ENCODE peak calls at places on chromosomes 3 and 15, in nine cellular contexts. One of them, this sample, is unnamed. For H3K4me1, the result is how much of the 10 kb centered on the place peaks cover.

GRCh38 chr15:86830304-86830703 is 750.6 kb downstream of the AGBL1 start:
- DNase-seq in GM23338: no peak
- DNase-seq in IMR-90: no peak
- DNase-seq in OCI-LY7: no peak
- DNase-seq in GM23248: no peak
- DNase-seq in fibroblast of lung: peak
- DNase-seq in MM.1S: no peak
- DNase-seq in SK-N-SH: no peak
- DNase-seq in H1: no peak
- DNase-seq in this sample: no peak

GRCh38 chr3:114718897-114719208 is 425.0 kb downstream of the TIGIT start:
- DNase-seq in GM23338: no peak
- DNase-seq in IMR-90: no peak
- DNase-seq in OCI-LY7: no peak
- DNase-seq in GM23248: no peak
- DNase-seq in fibroblast of lung: no peak
- DNase-seq in MM.1S: no peak
- DNase-seq in SK-N-SH: no peak
- DNase-seq in H1: no peak
- DNase-seq in this sample: no peak

GRCh38 chr15:52252781-52253180 is 42.8 kb downstream of the MYO5C start:
- DNase-seq in GM23338: no peak
- DNase-seq in IMR-90: peak
- DNase-seq in OCI-LY7: no peak
- DNase-seq in GM23248: peak
- DNase-seq in fibroblast of lung: peak
- DNase-seq in MM.1S: no peak
- DNase-seq in SK-N-SH: no peak
- DNase-seq in H1: no peak
- DNase-seq in this sample: no peak

GRCh38 chr15:95996494-95996893 is 334.0 kb upstream of the NR2F2 start:
- DNase-seq in GM23338: no peak
- DNase-seq in IMR-90: no peak
- DNase-seq in OCI-LY7: no peak
- DNase-seq in GM23248: no peak
- DNase-seq in fibroblast of lung: peak
- DNase-seq in MM.1S: no peak
- DNase-seq in SK-N-SH: no peak
- DNase-seq in H1: no peak
- DNase-seq in this sample: no peak

GRCh38 chr15:95416576-95416975 is 913.9 kb upstream of the NR2F2 start:
- DNase-seq in GM23338: no peak
- DNase-seq in IMR-90: no peak
- DNase-seq in OCI-LY7: no peak
- DNase-seq in GM23248: no peak
- DNase-seq in fibroblast of lung: no peak
- DNase-seq in MM.1S: no peak
- DNase-seq in SK-N-SH: no peak
- DNase-seq in H1: no peak
- DNase-seq in this sample: no peak

GRCh38 chr3:64918989-64919388 is 231.2 kb upstream of the ADAMTS9 start:
- DNase-seq in GM23338: no peak
- DNase-seq in IMR-90: no peak
- DNase-seq in OCI-LY7: no peak
- DNase-seq in GM23248: no peak
- DNase-seq in fibroblast of lung: peak
- DNase-seq in MM.1S: no peak
- DNase-seq in SK-N-SH: no peak
- DNase-seq in H1: no peak
- DNase-seq in this sample: no peak

GRCh38 chr3:138042043-138042442 is 32.1 kb downstream of the CLDN18 start:
- DNase-seq in GM23338: no peak
- DNase-seq in IMR-90: peak
- DNase-seq in OCI-LY7: no peak
- DNase-seq in GM23248: peak
- DNase-seq in fibroblast of lung: peak
- DNase-seq in MM.1S: no peak
- DNase-seq in SK-N-SH: no peak
- DNase-seq in H1: no peak
- DNase-seq in this sample: no peak

GRCh38 chr15:50813089-50813488 is 47.6 kb upstream of the SPPL2A start:
- DNase-seq in GM23338: no peak
- DNase-seq in IMR-90: no peak
- DNase-seq in OCI-LY7: no peak
- DNase-seq in GM23248: no peak
- DNase-seq in fibroblast of lung: no peak
- DNase-seq in MM.1S: no peak
- DNase-seq in SK-N-SH: no peak
- DNase-seq in H1: no peak
- DNase-seq in this sample: no peak

GRCh38 chr3:43670635-43671522 is 19.9 kb upstream of the ABHD5 start:
- DNase-seq in GM23338: no peak
- DNase-seq in IMR-90: no peak
- DNase-seq in OCI-LY7: no peak
- DNase-seq in GM23248: no peak
- DNase-seq in fibroblast of lung: no peak
- DNase-seq in MM.1S: no peak
- DNase-seq in SK-N-SH: no peak
- DNase-seq in H1: no peak
- DNase-seq in this sample: no peak

GRCh38 chr3:46860381-46861292 is 2.6 kb downstream of the MYL3 start:
- DNase-seq in GM23338: peak
- DNase-seq in IMR-90: no peak
- DNase-seq in OCI-LY7: peak
- DNase-seq in GM23248: peak
- DNase-seq in fibroblast of lung: no peak
- DNase-seq in MM.1S: no peak
- DNase-seq in SK-N-SH: no peak
- DNase-seq in H1: no peak
- DNase-seq in this sample: no peak

GRCh38 chr3:43769471-43770425 is 79.0 kb downstream of the ABHD5 start:
- DNase-seq in GM23338: peak
- DNase-seq in IMR-90: peak
- DNase-seq in OCI-LY7: peak
- DNase-seq in GM23248: peak
- DNase-seq in fibroblast of lung: peak
- DNase-seq in MM.1S: peak
- DNase-seq in SK-N-SH: peak
- DNase-seq in H1: peak
- DNase-seq in this sample: peak

GRCh38 chr3:52800079-52800478 is 5.5 kb downstream of the ITIH3 start:
- DNase-seq in GM23338: no peak
- DNase-seq in IMR-90: no peak
- DNase-seq in OCI-LY7: no peak
- DNase-seq in GM23248: no peak
- DNase-seq in fibroblast of lung: no peak
- DNase-seq in MM.1S: no peak
- DNase-seq in SK-N-SH: no peak
- DNase-seq in H1: no peak
- DNase-seq in this sample: no peak

GRCh38 chr3:55405436-55405835 is 81.7 kb downstream of the WNT5A start:
- DNase-seq in GM23338: peak
- DNase-seq in IMR-90: peak
- DNase-seq in OCI-LY7: peak
- DNase-seq in GM23248: peak
- DNase-seq in fibroblast of lung: peak
- DNase-seq in MM.1S: no peak
- DNase-seq in SK-N-SH: peak
- DNase-seq in H1: peak
- DNase-seq in this sample: no peak

GRCh38 chr15:59917504-59918157 is 86.5 kb upstream of the FOXB1 start:
- DNase-seq in GM23338: peak
- DNase-seq in IMR-90: peak
- DNase-seq in OCI-LY7: peak
- DNase-seq in GM23248: peak
- DNase-seq in fibroblast of lung: peak
- DNase-seq in MM.1S: peak
- DNase-seq in SK-N-SH: peak
- DNase-seq in H1: peak
- DNase-seq in this sample: peak

GRCh38 chr3:58835075-58835474 is 168.5 kb upstream of the FAM3D start:
- DNase-seq in GM23338: no peak
- DNase-seq in IMR-90: peak
- DNase-seq in OCI-LY7: no peak
- DNase-seq in GM23248: peak
- DNase-seq in fibroblast of lung: peak
- DNase-seq in MM.1S: no peak
- DNase-seq in SK-N-SH: no peak
- DNase-seq in H1: no peak
- DNase-seq in this sample: peak

GRCh38 chr3:190182418-190183043 is 61.8 kb upstream of the P3H2 start:
- DNase-seq in GM23338: no peak
- DNase-seq in IMR-90: peak
- DNase-seq in OCI-LY7: no peak
- DNase-seq in GM23248: peak
- DNase-seq in fibroblast of lung: peak
- DNase-seq in MM.1S: no peak
- DNase-seq in SK-N-SH: no peak
- DNase-seq in H1: no peak
- DNase-seq in this sample: no peak

GRCh38 chr3:14845180-14845579 is 26.4 kb downstream of the FGD5 start:
- DNase-seq in GM23338: no peak
- DNase-seq in IMR-90: no peak
- DNase-seq in OCI-LY7: no peak
- DNase-seq in GM23248: no peak
- DNase-seq in fibroblast of lung: no peak
- DNase-seq in MM.1S: no peak
- DNase-seq in SK-N-SH: no peak
- DNase-seq in H1: no peak
- DNase-seq in this sample: no peak

GRCh38 chr3:14841836-14842235 is 23.1 kb downstream of the FGD5 start:
- DNase-seq in GM23338: no peak
- DNase-seq in IMR-90: no peak
- DNase-seq in OCI-LY7: no peak
- DNase-seq in GM23248: no peak
- DNase-seq in fibroblast of lung: no peak
- DNase-seq in MM.1S: no peak
- DNase-seq in SK-N-SH: no peak
- DNase-seq in H1: no peak
- DNase-seq in this sample: no peak

GRCh38 chr3:14842277-14842676 is 23.5 kb downstream of the FGD5 start:
- DNase-seq in GM23338: no peak
- DNase-seq in IMR-90: no peak
- DNase-seq in OCI-LY7: no peak
- DNase-seq in GM23248: no peak
- DNase-seq in fibroblast of lung: no peak
- DNase-seq in MM.1S: no peak
- DNase-seq in SK-N-SH: no peak
- DNase-seq in H1: no peak
- DNase-seq in this sample: no peak

GRCh38 chr3:14844386-14845170 is 25.8 kb downstream of the FGD5 start:
- DNase-seq in GM23338: no peak
- DNase-seq in IMR-90: no peak
- DNase-seq in OCI-LY7: no peak
- DNase-seq in GM23248: no peak
- DNase-seq in fibroblast of lung: no peak
- DNase-seq in MM.1S: no peak
- DNase-seq in SK-N-SH: no peak
- DNase-seq in H1: no peak
- DNase-seq in this sample: no peak

GRCh38 chr3:14843321-14843720 is 24.6 kb downstream of the FGD5 start:
- DNase-seq in GM23338: no peak
- DNase-seq in IMR-90: no peak
- DNase-seq in OCI-LY7: no peak
- DNase-seq in GM23248: no peak
- DNase-seq in fibroblast of lung: no peak
- DNase-seq in MM.1S: no peak
- DNase-seq in SK-N-SH: no peak
- DNase-seq in H1: no peak
- DNase-seq in this sample: no peak
- H3K4me1 ChIP-seq in GM23338: under half
- H3K4me1 ChIP-seq in IMR-90: under half
- H3K4me1 ChIP-seq in OCI-LY7: under half
- H3K4me1 ChIP-seq in GM23248: under half
- H3K4me1 ChIP-seq in fibroblast of lung: under half
- H3K4me1 ChIP-seq in MM.1S: under half
- H3K4me1 ChIP-seq in SK-N-SH: under half
- H3K4me1 ChIP-seq in H1: under half
- H3K4me1 ChIP-seq in this sample: under half

DNA sequence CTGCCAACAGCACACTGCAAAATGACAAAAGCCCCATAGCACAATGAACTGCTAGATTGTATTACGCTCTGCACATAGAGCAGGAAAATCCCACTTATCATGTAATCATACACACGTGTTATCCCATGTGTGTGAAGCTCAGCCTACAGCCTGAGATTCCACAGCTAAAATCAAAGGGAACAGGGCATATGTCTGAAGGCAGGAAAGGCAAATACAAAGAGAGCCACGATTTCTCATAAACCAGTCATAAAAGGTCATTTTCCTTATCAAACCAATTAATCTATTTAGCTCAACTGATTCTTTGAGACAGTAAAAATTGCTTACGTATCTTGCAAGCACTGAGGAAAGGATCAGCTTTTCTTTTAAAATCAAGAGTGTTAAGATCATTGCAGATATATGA is 199.4 kb upstream of the TBL1XR1 start:
- DNase-seq in GM23338: no peak
- DNase-seq in IMR-90: no peak
- DNase-seq in OCI-LY7: no peak
- DNase-seq in GM23248: no peak
- DNase-seq in fibroblast of lung: no peak
- DNase-seq in MM.1S: no peak
- DNase-seq in SK-N-SH: peak
- DNase-seq in H1: no peak
- DNase-seq in this sample: no peak
- H2AFZ ChIP-seq in GM23338: no peak
- H2AFZ ChIP-seq in IMR-90: no peak
- H2AFZ ChIP-seq in OCI-LY7: no peak
- H2AFZ ChIP-seq in GM23248: no peak
- H2AFZ ChIP-seq in fibroblast of lung: no peak
- H2AFZ ChIP-seq in MM.1S: no peak
- H2AFZ ChIP-seq in SK-N-SH: peak
- H2AFZ ChIP-seq in H1: no peak
- H2AFZ ChIP-seq in this sample: no peak

DNA sequence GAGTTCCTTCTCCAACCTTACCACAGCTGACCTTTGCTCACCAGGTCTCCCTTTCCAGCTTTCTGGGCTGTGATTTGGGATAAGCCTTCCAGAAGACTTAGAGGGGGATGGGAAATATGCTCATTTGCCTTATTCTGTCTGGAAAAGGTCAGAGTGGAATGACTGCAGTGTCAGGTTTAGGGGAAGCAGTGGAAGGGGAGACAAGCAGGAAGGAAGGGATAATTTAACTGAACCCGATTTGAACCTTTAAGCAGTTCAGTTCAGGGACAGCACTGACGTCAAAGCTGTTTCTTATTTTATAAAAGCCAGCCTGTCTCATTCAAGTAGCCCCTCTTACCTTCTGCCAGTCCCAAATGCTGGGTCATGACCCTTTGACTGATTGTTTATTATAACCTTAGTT is 418.4 kb upstream of the RARB start:
- DNase-seq in GM23338: no peak
- DNase-seq in IMR-90: no peak
- DNase-seq in OCI-LY7: no peak
- DNase-seq in GM23248: no peak
- DNase-seq in fibroblast of lung: no peak
- DNase-seq in MM.1S: no peak
- DNase-seq in SK-N-SH: no peak
- DNase-seq in H1: no peak
- DNase-seq in this sample: no peak
- H3K4me3 ChIP-seq in GM23338: no peak
- H3K4me3 ChIP-seq in IMR-90: no peak
- H3K4me3 ChIP-seq in OCI-LY7: no peak
- H3K4me3 ChIP-seq in GM23248: no peak
- H3K4me3 ChIP-seq in fibroblast of lung: no peak
- H3K4me3 ChIP-seq in MM.1S: no peak
- H3K4me3 ChIP-seq in SK-N-SH: no peak
- H3K4me3 ChIP-seq in H1: no peak
- H3K4me3 ChIP-seq in this sample: no peak

GRCh38 chr3:146581080-146581601 is 24.0 kb downstream of the PLSCR5 start:
- DNase-seq in GM23338: no peak
- DNase-seq in IMR-90: no peak
- DNase-seq in OCI-LY7: no peak
- DNase-seq in GM23248: no peak
- DNase-seq in fibroblast of lung: no peak
- DNase-seq in MM.1S: no peak
- DNase-seq in SK-N-SH: no peak
- DNase-seq in H1: no peak
- DNase-seq in this sample: no peak
- H3K4me1 ChIP-seq in GM23338: under half
- H3K4me1 ChIP-seq in IMR-90: under half
- H3K4me1 ChIP-seq in OCI-LY7: under half
- H3K4me1 ChIP-seq in GM23248: under half
- H3K4me1 ChIP-seq in fibroblast of lung: under half
- H3K4me1 ChIP-seq in MM.1S: under half
- H3K4me1 ChIP-seq in SK-N-SH: under half
- H3K4me1 ChIP-seq in H1: under half
- H3K4me1 ChIP-seq in this sample: under half

This sample was measured in PC-9.